ENCODE peak calls at places on chromosomes 4 and X, in ten cellular contexts. D is stimulated activated CD4-positive, alpha-beta T cell treated with anti-CD3 and anti-CD28 coated beads, Interleukin-4, amount 100 ng/mL, for 48 hours; G is tibial artery; N is ACHN; A is kidney; I is SJSA1; L is M059J; V is RPMI7951; X is fibroblast of villous mesenchyme; J is NCI-H2081. F is an unnamed sample.

GRCh38 chr4:122104184-122104583 is 47.9 kb upstream of the BLTP1 start:
- DNase-seq in D (no peak), G (no peak), N (no peak), A (no peak), I (no peak), L (peak; percentile 17), V (no peak), X (no peak), J (no peak), F (no peak)

GRCh38 chr4:152020073-152020472 is 259.3 kb upstream of the GATB start:
- DNase-seq in D (no peak), G (no peak), N (no peak), A (no peak), I (no peak), L (no peak), V (no peak), X (no peak), J (no peak), F (no peak)

GRCh38 chr4:97558204-97558804 is 585.0 kb downstream of the STPG2 start:
- DNase-seq in D (no peak), G (no peak), N (no peak), A (no peak), I (no peak), L (no peak), V (no peak), X (no peak), J (no peak), F (no peak)

GRCh38 chr4:2829933-2830451 is 13.7 kb upstream of the ADD1 start:
- DNase-seq in D (no peak), G (peak; percentile 55), N (peak; percentile 88), A (peak; percentile 72), I (no peak), L (no peak), V (no peak), X (no peak), J (no peak), F (no peak)

GRCh38 chrX:37905436-37906147 is 58.2 kb upstream of the DYNLT3 start:
- DNase-seq in D (no peak), G (no peak), N (peak; percentile 9), A (peak; percentile 64), I (peak; percentile 33), L (peak; percentile 80), V (peak; percentile 69), X (peak; percentile 22), J (peak; percentile 40), F (no peak)

GRCh38 chr4:63620271-63620670 is 789.0 kb downstream of the TECRL start:
- DNase-seq in D (no peak), G (no peak), N (no peak), A (no peak), I (no peak), L (no peak), V (no peak), X (no peak), J (peak; percentile 77), F (no peak)

GRCh38 chrX:123324628-123325027 is 140.6 kb downstream of the GRIA3 start:
- DNase-seq in D (no peak), G (no peak), N (no peak), A (no peak), I (no peak), L (peak; percentile 52), V (no peak), X (no peak), J (peak; percentile 38), F (no peak)

GRCh38 chrX:123993326-123993725 is 31.8 kb downstream of the STAG2 start:
- DNase-seq in D (no peak), G (no peak), N (peak; percentile 16), A (no peak), I (peak; percentile 4), L (peak; percentile 95), V (peak; percentile 62), X (peak; percentile 49), J (no peak), F (peak; percentile 79)

GRCh38 chr4:2320746-2321145 is 58.8 kb upstream of the MXD4 start:
- DNase-seq in D (no peak), G (peak; percentile 53), N (no peak), A (peak; percentile 46), I (no peak), L (no peak), V (no peak), X (no peak), J (no peak), F (no peak)

GRCh38 chr4:84319124-84319523 is 180.0 kb downstream of the NKX6-1 start:
- DNase-seq in D (no peak), G (no peak), N (no peak), A (no peak), I (no peak), L (peak; percentile 20), V (peak; percentile 7), X (peak; percentile 5), J (no peak), F (peak; percentile 1)

GRCh38 chr4:95304898-95305297 is 243.9 kb downstream of the UNC5C start:
- DNase-seq in D (no peak), G (no peak), N (peak; percentile 20), A (no peak), I (peak; percentile 90), L (peak; percentile 79), V (peak; percentile 47), X (peak; percentile 70), J (peak; percentile 11), F (peak; percentile 89)

GRCh38 chrX:680062-680461 is 49.5 kb downstream of the SHOX start:
- DNase-seq in D (no peak), G (no peak), N (no peak), A (no peak), I (no peak), L (no peak), V (no peak), X (no peak), J (no peak), F (no peak)

GRCh38 chr4:88660446-88661294 is 37.0 kb downstream of the NAP1L5 start:
- DNase-seq in D (no peak), G (no peak), N (no peak), A (no peak), I (peak; percentile 46), L (peak; percentile 51), V (peak; percentile 23), X (peak; percentile 90), J (no peak), F (peak; percentile 32)

GRCh38 chr4:35559559-35560365 is 684.6 kb downstream of the ARAP2 start:
- DNase-seq in D (no peak), G (no peak), N (no peak), A (peak; percentile 57), I (no peak), L (no peak), V (no peak), X (peak; percentile 0), J (no peak), F (peak; percentile 0)

GRCh38 chr4:173518419-173519102 is 11.5 kb downstream of the HAND2 start:
- DNase-seq in D (no peak), G (peak; percentile 70), N (no peak), A (no peak), I (no peak), L (no peak), V (no peak), X (peak; percentile 68), J (no peak), F (no peak)

GRCh38 chrX:20666316-20666715 is 399.6 kb upstream of the RPS6KA3 start:
- DNase-seq in D (no peak), G (no peak), N (no peak), A (no peak), I (no peak), L (no peak), V (no peak), X (no peak), J (no peak), F (no peak)

GRCh38 chr4:176856421-176856820 is 63.7 kb upstream of the VEGFC start:
- DNase-seq in D (no peak), G (no peak), N (no peak), A (no peak), I (no peak), L (no peak), V (peak; percentile 93), X (no peak), J (no peak), F (no peak)

GRCh38 chr4:87559090-87559837 is 30.1 kb upstream of the SPARCL1 start:
- DNase-seq in D (peak; percentile 11), G (no peak), N (no peak), A (no peak), I (no peak), L (peak; percentile 60), V (peak; percentile 51), X (no peak), J (peak; percentile 92), F (no peak)

GRCh38 chr4:166140951-166141350 is 267.9 kb downstream of the TLL1 start:
- DNase-seq in D (no peak), G (no peak), N (no peak), A (no peak), I (no peak), L (no peak), V (no peak), X (no peak), J (no peak), F (no peak)

GRCh38 chr4:64713256-64713840 is 304.1 kb upstream of the TECRL start:
- DNase-seq in D (no peak), G (no peak), N (peak; percentile 48), A (no peak), I (peak; percentile 3), L (peak; percentile 36), V (peak; percentile 10), X (peak; percentile 1), J (peak; percentile 20), F (peak; percentile 34)

GRCh38 chr4:47830263-47831025 is 7.4 kb downstream of the CORIN start:
- DNase-seq in D (no peak), G (no peak), N (no peak), A (no peak), I (no peak), L (peak; percentile 24), V (no peak), X (no peak), J (no peak), F (no peak)

GRCh38 chrX:24264383-24264782 is 49.5 kb downstream of the SUPT20HL2 start:
- DNase-seq in D (no peak), G (no peak), N (no peak), A (no peak), I (no peak), L (peak; percentile 75), V (no peak), X (no peak), J (no peak), F (peak; percentile 24)

GRCh38 chr4:633406-633805 is 8.0 kb downstream of the PDE6B start:
- DNase-seq in D (no peak), G (no peak), N (no peak), A (peak; percentile 49), I (no peak), L (no peak), V (no peak), X (no peak), J (no peak), F (no peak)

GRCh38 chrX:103376979-103377324 is 614 bp downstream of the BEX3 start:
- DNase-seq in D (no peak), G (no peak), N (no peak), A (no peak), I (no peak), L (peak; percentile 33), V (peak; percentile 9), X (no peak), J (peak; percentile 71), F (no peak)

GRCh38 chr4:104490096-104490769 is 4.5 kb downstream of the CXXC4 start:
- DNase-seq in D (no peak), G (no peak), N (no peak), A (no peak), I (no peak), L (no peak), V (peak; percentile 1), X (no peak), J (peak; percentile 59), F (no peak)

GRCh38 chr4:6943012-6943869 is 33.6 kb downstream of the TBC1D14 start:
- DNase-seq in D (no peak), G (no peak), N (no peak), A (peak; percentile 70), I (peak; percentile 11), L (no peak), V (no peak), X (no peak), J (no peak), F (no peak)

GRCh38 chrX:54926978-54927377 is 6.4 kb downstream of the TRO start:
- DNase-seq in D (no peak), G (no peak), N (no peak), A (no peak), I (no peak), L (no peak), V (no peak), X (no peak), J (no peak), F (no peak)

GRCh38 chr4:54516556-54517215 is 141.1 kb upstream of the KIT start:
- DNase-seq in D (no peak), G (no peak), N (no peak), A (peak; percentile 72), I (no peak), L (no peak), V (peak; percentile 29), X (no peak), J (no peak), F (no peak)